ENCODE peak calls at places on chromosome 17, in five cellular contexts. A is left lung, F is H1, M is fibroblast of lung, P is AG10803. G is an unnamed sample.

GRCh38 chr17:499836-500543 is 147.4 kb upstream of the RPH3AL start:
- DNase-seq in A (no peak), F (no peak), M (no peak), P (no peak), G (no peak)

GRCh38 chr17:19538095-19539039 is 4.7 kb downstream of the SLC47A1 start:
- DNase-seq in A (peak), F (no peak), M (no peak), P (no peak), G (no peak)

GRCh38 chr17:58375811-58376210 is 23.8 kb upstream of the SUPT4H1 start:
- DNase-seq in A (no peak), F (no peak), M (no peak), P (no peak), G (no peak)

GRCh38 chr17:49223517-49224197 is 6.9 kb downstream of the PHOSPHO1 start:
- DNase-seq in A (peak), F (peak), M (no peak), P (no peak), G (peak)

GRCh38 chr17:63558441-63558840 is 8.2 kb downstream of the DCAF7 start:
- DNase-seq in A (no peak), F (no peak), M (no peak), P (no peak), G (no peak)

GRCh38 chr17:72388765-72389473 is 268.1 kb downstream of the SOX9 start:
- DNase-seq in A (no peak), F (no peak), M (peak), P (no peak), G (peak)

GRCh38 chr17:13099079-13099478 is 81.3 kb upstream of the ELAC2 start:
- DNase-seq in A (no peak), F (no peak), M (no peak), P (no peak), G (no peak)

GRCh38 chr17:28334176-28334575 is 1.1 kb downstream of the IFT20 start:
- DNase-seq in A (no peak), F (no peak), M (no peak), P (peak), G (no peak)

GRCh38 chr17:17713839-17714238 is 32.6 kb downstream of the RAI1 start:
- DNase-seq in A (no peak), F (no peak), M (peak), P (peak), G (peak)

GRCh38 chr17:10198509-10199249 is at the start of gene GAS7:
- DNase-seq in A (peak), F (peak), M (peak), P (no peak), G (no peak)

GRCh38 chr17:7864995-7865650 is 7.3 kb downstream of the CYB5D1 start:
- DNase-seq in A (no peak), F (no peak), M (no peak), P (no peak), G (no peak)

GRCh38 chr17:260031-260791 is 78.8 kb upstream of the DOC2B start:
- DNase-seq in A (no peak), F (peak), M (no peak), P (no peak), G (no peak)

GRCh38 chr17:27563532-27563931 is 67.5 kb upstream of the LGALS9 start:
- DNase-seq in A (no peak), F (no peak), M (no peak), P (no peak), G (no peak)

GRCh38 chr17:76241776-76242175 is 1.5 kb upstream of the RNF157 start:
- DNase-seq in A (no peak), F (no peak), M (no peak), P (no peak), G (no peak)

GRCh38 chr17:74558882-74559519 is 8.3 kb downstream of the CD300H start:
- DNase-seq in A (no peak), F (no peak), M (no peak), P (no peak), G (no peak)

GRCh38 chr17:79230576-79230975 is 156.0 kb downstream of the ENGASE start:
- DNase-seq in A (no peak), F (no peak), M (no peak), P (no peak), G (no peak)

GRCh38 chr17:5282639-5283217 is 644 bp downstream of the RABEP1 start:
- DNase-seq in A (peak), F (no peak), M (peak), P (no peak), G (no peak)

GRCh38 chr17:1958134-1958881 is 66.8 kb downstream of the RTN4RL1 start:
- DNase-seq in A (no peak), F (no peak), M (no peak), P (peak), G (no peak)

GRCh38 chr17:38544839-38545209 is 60.9 kb downstream of the SRCIN1 start:
- DNase-seq in A (no peak), F (no peak), M (no peak), P (no peak), G (no peak)

GRCh38 chr17:29216856-29217255 is 29.8 kb upstream of the CRYBA1 start:
- DNase-seq in A (no peak), F (no peak), M (no peak), P (no peak), G (no peak)

GRCh38 chr17:63442549-63443035 is 3.5 kb downstream of the CYB561 start:
- DNase-seq in A (no peak), F (no peak), M (no peak), P (no peak), G (peak)

GRCh38 chr17:35743911-35744328 is 9.1 kb downstream of the GAS2L2 start:
- DNase-seq in A (no peak), F (peak), M (peak), P (peak), G (peak)

GRCh38 chr17:65163990-65164495 is 26.9 kb downstream of the RGS9 start:
- DNase-seq in A (no peak), F (no peak), M (peak), P (peak), G (peak)

GRCh38 chr17:20721151-20721550 is 141.6 kb downstream of the CDRT15L2 start:
- DNase-seq in A (no peak), F (no peak), M (peak), P (peak), G (no peak)

GRCh38 chr17:7932483-7932891 is 481 bp downstream of the CNTROB start:
- DNase-seq in A (peak), F (peak), M (peak), P (peak), G (peak)

GRCh38 chr17:73938706-73939105 is 264.8 kb upstream of the RPL38 start:
- DNase-seq in A (no peak), F (no peak), M (no peak), P (no peak), G (no peak)

GRCh38 chr17:32805029-32805976 is 71.6 kb downstream of the MYO1D start:
- DNase-seq in A (no peak), F (no peak), M (no peak), P (no peak), G (no peak)

GRCh38 chr17:81261582-81262336 is 22.6 kb downstream of the NDUFAF8 start:
- DNase-seq in A (no peak), F (no peak), M (no peak), P (no peak), G (no peak)

GRCh38 chr17:29107933-29108805 is 65.2 kb downstream of the PIPOX start:
- DNase-seq in A (peak), F (no peak), M (peak), P (no peak), G (no peak)

GRCh38 chr17:72826602-72827001 is 265.9 kb downstream of the SLC39A11 start:
- DNase-seq in A (no peak), F (no peak), M (peak), P (no peak), G (peak)

GRCh38 chr17:32275060-32276042 is 9.7 kb downstream of the RHBDL3 start:
- DNase-seq in A (peak), F (peak), M (peak), P (peak), G (peak)

GRCh38 chr17:74898376-74898946 is 5.0 kb upstream of the FADS6 start:
- DNase-seq in A (no peak), F (no peak), M (no peak), P (no peak), G (no peak)

GRCh38 chr17:21019976-21020575 is 22.7 kb downstream of the USP22 start:
- DNase-seq in A (no peak), F (no peak), M (no peak), P (peak), G (no peak)

GRCh38 chr17:2054740-2055493 is at the start of gene HIC1:
- DNase-seq in A (peak), F (peak), M (peak), P (peak), G (peak)

GRCh38 chr17:2688351-2689342 is 22.9 kb downstream of the CLUH start:
- DNase-seq in A (peak), F (peak), M (no peak), P (no peak), G (no peak)

GRCh38 chr17:32258383-32259121 is 7.1 kb upstream of the RHBDL3 start:
- DNase-seq in A (no peak), F (peak), M (no peak), P (no peak), G (no peak)

GRCh38 chr17:36036240-36036639 is 18.5 kb upstream of the CCL23 start:
- DNase-seq in A (peak), F (no peak), M (no peak), P (no peak), G (no peak)

GRCh38 chr17:51029568-51030463 is 90.9 kb downstream of the SPAG9 start:
- DNase-seq in A (no peak), F (no peak), M (peak), P (peak), G (no peak)

GRCh38 chr17:51032850-51033249 is 87.8 kb downstream of the SPAG9 start:
- DNase-seq in A (no peak), F (no peak), M (peak), P (peak), G (peak)

GRCh38 chr17:51028176-51028863 is 92.3 kb downstream of the SPAG9 start:
- DNase-seq in A (no peak), F (no peak), M (no peak), P (no peak), G (no peak)

GRCh38 chr17:51034800-51035199 is 85.9 kb downstream of the SPAG9 start:
- DNase-seq in A (no peak), F (no peak), M (no peak), P (no peak), G (no peak)

DNA sequence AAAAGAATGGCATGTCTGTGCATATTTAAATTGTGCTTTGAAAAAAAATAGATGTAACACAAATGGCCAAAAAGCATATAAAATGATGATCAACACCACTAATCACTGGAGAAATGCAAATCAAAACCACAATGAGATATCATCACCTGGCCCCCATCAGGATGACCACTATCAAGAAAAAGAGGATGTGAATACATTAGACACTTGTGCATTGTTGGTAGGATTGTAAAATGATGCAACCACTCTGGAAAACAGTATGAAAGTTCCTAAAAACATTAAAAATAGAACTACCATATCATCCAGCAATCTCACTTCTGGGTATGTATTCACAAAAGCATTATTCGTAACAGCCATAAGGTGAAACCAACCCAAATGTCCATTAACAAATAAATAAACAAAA is 91.5 kb downstream of the SPAG9 start:
- DNase-seq in A (no peak), F (no peak), M (no peak), P (no peak), G (no peak)
- H3K4me3 ChIP-seq in A (no peak), F (no peak), M (no peak), P (no peak), G (no peak)

GRCh38 chr17:34445145-34445544 is 82.1 kb upstream of the CCL1 start:
- DNase-seq in A (no peak), F (no peak), M (no peak), P (no peak), G (no peak)

GRCh38 chr17:34442387-34443111 is 79.5 kb upstream of the CCL1 start:
- DNase-seq in A (no peak), F (no peak), M (no peak), P (no peak), G (no peak)

GRCh38 chr17:34447406-34447805 is 84.4 kb upstream of the CCL1 start:
- DNase-seq in A (no peak), F (no peak), M (no peak), P (no peak), G (no peak)

DNA sequence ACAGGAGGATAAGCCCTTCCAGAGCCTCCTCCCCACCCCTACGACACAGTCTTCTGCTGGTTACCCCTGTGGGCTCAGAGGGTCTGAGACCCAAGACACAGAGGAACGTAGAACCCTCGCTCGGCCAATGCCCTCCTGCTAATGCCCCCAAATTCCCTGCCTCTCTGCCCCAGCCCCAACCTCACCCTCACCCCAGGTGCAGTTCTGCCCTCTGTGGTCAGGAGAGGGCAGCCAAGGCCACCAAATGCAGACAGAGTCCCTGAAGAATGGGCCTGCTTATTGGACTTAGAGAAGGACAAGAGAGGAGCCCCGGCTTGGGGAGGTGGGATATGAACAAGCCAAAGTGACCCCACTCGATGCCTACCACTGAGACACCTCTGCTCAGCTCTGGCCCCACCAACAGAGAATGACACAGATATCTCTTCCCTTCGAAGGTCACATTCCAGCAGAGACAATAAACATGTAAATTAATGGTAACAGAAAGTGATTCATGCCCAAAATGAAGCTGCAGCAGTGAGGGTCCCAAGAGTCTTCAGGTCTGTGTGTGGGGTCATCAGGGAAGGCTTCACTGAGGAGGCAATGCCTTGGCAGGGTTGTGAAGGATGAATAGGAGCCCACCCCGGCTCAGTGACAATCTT is 80.9 kb upstream of the CCL1 start:
- DNase-seq in A (no peak), F (peak), M (no peak), P (no peak), G (no peak)
- TF ChIP-seq CTCF in A (no peak), F (peak), M (no peak), P (peak), G (no peak)

GRCh38 chr17:60542066-60542465 is 16.0 kb upstream of the APPBP2 start:
- DNase-seq in A (no peak), F (no peak), M (no peak), P (no peak), G (no peak)
- H3K4me3 ChIP-seq in A (no peak), F (no peak), M (no peak), P (no peak), G (no peak)

GRCh38 chr17:82416771-82417170 is 1.4 kb upstream of the HEXD start:
- DNase-seq in A (no peak), F (no peak), M (no peak), P (no peak), G (no peak)
- TF ChIP-seq CTCF in A (no peak), F (no peak), M (peak), P (peak), G (no peak)

DNA sequence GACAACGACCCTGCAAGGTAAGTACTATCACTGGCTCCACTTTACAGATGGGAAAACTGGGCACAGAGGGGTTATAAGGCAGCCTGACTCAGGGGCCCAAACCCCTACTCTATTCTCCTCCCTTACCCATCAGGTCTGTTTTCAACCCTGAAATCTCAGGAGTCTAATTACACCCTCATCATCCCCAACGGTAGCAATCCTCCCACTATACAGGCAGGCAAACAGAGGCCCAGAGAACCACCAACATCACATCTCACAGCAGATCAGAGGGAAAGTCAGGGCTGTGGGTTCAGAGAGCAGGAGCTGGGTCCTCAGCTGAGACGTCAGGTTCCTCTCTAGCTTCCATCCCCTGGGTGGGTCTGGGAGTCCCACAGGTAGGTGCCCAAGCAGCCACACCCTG is 16.5 kb downstream of the JUP start:
- DNase-seq in A (no peak), F (no peak), M (no peak), P (no peak), G (no peak)
- H3K4me3 ChIP-seq in A (no peak), F (no peak), M (no peak), P (no peak), G (no peak)

DNA sequence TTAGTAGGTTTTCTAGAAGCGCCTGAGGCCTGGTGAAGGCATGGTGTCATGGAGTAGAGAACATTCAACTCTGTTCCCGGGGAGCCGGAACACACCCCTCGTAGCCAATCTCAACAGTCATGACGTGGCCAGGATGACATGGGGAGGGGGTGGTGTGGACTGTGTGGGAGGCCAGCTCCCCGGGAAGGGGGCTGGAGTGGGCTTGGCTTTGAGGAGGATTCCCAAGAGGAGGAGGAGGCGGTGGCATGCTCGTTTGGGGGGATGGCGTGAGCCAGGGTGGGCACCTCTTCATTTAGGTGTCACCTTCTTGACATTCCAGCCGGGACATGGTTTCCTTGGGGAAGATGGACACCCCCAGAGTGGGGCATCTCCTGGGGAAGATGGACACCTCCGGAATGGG is 257.5 kb downstream of the SEC14L1 start:
- DNase-seq in A (no peak), F (no peak), M (no peak), P (no peak), G (no peak)
- TF ChIP-seq CTCF in A (no peak), F (no peak), M (no peak), P (no peak), G (no peak)

GRCh38 chr17:40451420-40451819 is 8.2 kb downstream of the IGFBP4 start:
- DNase-seq in A (no peak), F (no peak), M (peak), P (peak), G (peak)
- H3K4me3 ChIP-seq in A (no peak), F (no peak), M (peak), P (no peak), G (no peak)

GRCh38 chr17:51853857-51854256 is 304.7 kb downstream of the CA10 start:
- DNase-seq in A (no peak), F (no peak), M (no peak), P (no peak), G (no peak)

GRCh38 chr17:51846561-51846960 is 312.0 kb downstream of the CA10 start:
- DNase-seq in A (no peak), F (no peak), M (no peak), P (no peak), G (no peak)

GRCh38 chr17:51848451-51848850 is 310.1 kb downstream of the CA10 start:
- DNase-seq in A (no peak), F (no peak), M (no peak), P (no peak), G (no peak)

GRCh38 chr17:51852603-51853002 is 305.9 kb downstream of the CA10 start:
- DNase-seq in A (no peak), F (no peak), M (no peak), P (no peak), G (no peak)

DNA sequence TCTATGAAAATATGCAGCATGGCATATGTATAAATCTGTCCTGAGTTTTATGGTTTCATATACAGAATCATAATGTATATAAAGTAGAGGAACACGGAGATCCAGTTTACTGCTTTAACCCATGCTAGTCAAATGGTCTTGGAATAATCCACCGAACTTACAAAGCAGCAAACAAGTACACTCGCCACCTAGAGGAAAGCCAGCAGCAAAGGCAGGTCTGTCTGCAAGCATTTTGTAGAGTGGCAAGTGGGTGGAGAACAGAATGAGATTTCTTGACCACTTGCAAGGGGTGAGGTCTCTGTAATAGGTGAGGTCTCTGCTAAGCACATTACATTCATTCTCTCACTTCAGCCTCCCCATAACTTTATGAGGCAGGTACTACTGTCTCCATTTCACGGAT is 308.3 kb downstream of the CA10 start:
- DNase-seq in A (no peak), F (no peak), M (no peak), P (no peak), G (no peak)
- TF ChIP-seq CTCF in A (no peak), F (peak), M (no peak), P (no peak), G (no peak)

DNA sequence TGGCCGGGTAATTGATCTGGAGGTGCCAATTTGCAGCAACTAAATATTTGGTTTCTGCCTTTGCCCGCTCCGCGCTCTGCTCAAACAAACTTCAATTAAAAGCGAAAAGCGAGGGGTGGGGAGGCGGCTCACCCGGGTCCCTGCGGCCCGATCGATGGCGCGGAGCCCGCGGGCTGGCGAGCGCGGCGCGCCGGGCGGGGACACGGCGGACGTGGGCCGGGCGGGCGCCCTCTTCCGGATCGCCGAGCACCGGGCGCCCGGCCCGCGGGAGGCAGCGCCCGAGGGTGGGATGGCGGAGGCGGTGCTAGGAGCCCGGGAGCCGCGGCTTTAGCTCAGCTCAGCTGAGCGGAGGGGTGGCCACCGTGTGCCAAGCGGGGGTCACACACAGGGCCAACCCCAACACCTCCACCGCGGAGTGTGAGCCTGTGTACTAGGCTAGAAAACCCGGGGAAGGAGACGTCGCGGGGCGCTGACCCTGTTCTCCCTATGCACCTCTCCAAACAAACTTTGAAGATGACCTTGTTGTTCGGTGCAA is 32.2 kb downstream of the DCAKD start:
- DNase-seq in A (peak), F (no peak), M (peak), P (peak), G (peak)
- H3K4me3 ChIP-seq in A (peak), F (peak), M (peak), P (peak), G (peak)

G was measured in foreskin fibroblast.